ENCODE peak calls at places on chromosomes 7 and 10, in nine cellular contexts. I, D, H, G, X, K, B, Z and V are unnamed samples.

GRCh38 chr10:88794731-88795130 is 7.8 kb upstream of the LIPM start:
- DNase-seq in Z (no peak), I (no peak), B (no peak), D (no peak), G (no peak), X (no peak), H (no peak), K (no peak), V (no peak)

GRCh38 chr10:27744478-27745379 is 890 bp downstream of the MKX start:
- DNase-seq in G (no peak), Z (no peak), H (peak), D (no peak), K (no peak), I (peak), X (no peak), B (peak), V (peak)

GRCh38 chr7:130844811-130845580 is 111.0 kb upstream of the KLF14 start:
- DNase-seq in I (no peak), H (no peak), D (no peak), B (no peak), Z (no peak), K (no peak), X (no peak), G (no peak), V (peak)

GRCh38 chr10:129898701-129899563 is 65.1 kb downstream of the EBF3 start:
- DNase-seq in I (no peak), D (no peak), B (no peak), G (no peak), Z (no peak), H (no peak), K (no peak), X (no peak), V (no peak)

GRCh38 chr7:4073052-4073451 is 609.0 kb upstream of the FOXK1 start:
- DNase-seq in K (no peak), Z (peak), H (no peak), G (no peak), X (no peak), I (no peak), D (no peak), B (no peak), V (no peak)

GRCh38 chr10:11685787-11686218 is 56.4 kb upstream of the ECHDC3 start:
- DNase-seq in D (no peak), K (no peak), G (peak), H (peak), B (no peak), Z (no peak), I (no peak), X (peak), V (peak)

GRCh38 chr7:26862806-26863205 is 1.6 kb downstream of the SKAP2 start:
- DNase-seq in I (no peak), B (no peak), K (no peak), G (no peak), D (no peak), H (no peak), Z (no peak), X (no peak), V (no peak)

GRCh38 chr10:33657154-33657900 is 322.9 kb upstream of the NRP1 start:
- DNase-seq in K (no peak), Z (no peak), I (no peak), X (no peak), G (peak), H (no peak), D (no peak), B (no peak), V (peak)

GRCh38 chr7:74061840-74062539 is 21.6 kb upstream of the LIMK1 start:
- DNase-seq in G (peak), B (no peak), H (no peak), D (peak), Z (no peak), K (no peak), I (peak), X (peak), V (peak)

GRCh38 chr7:124762611-124763143 is 2.9 kb downstream of the GPR37 start:
- DNase-seq in X (no peak), Z (no peak), D (no peak), B (no peak), G (no peak), H (no peak), I (no peak), K (peak), V (no peak)

GRCh38 chr7:117020605-117021002 is 67.3 kb downstream of the ST7 start:
- DNase-seq in Z (no peak), X (no peak), G (no peak), I (no peak), B (peak), D (no peak), H (no peak), K (peak), V (no peak)

GRCh38 chr7:123961731-123962130 is 36.7 kb downstream of the SPAM1 start:
- DNase-seq in G (peak), H (no peak), D (no peak), I (peak), X (no peak), K (peak), B (no peak), Z (no peak), V (peak)

GRCh38 chr7:42253316-42253715 is 16.3 kb upstream of the GLI3 start:
- DNase-seq in X (no peak), G (no peak), Z (no peak), K (no peak), B (no peak), I (no peak), D (no peak), H (no peak), V (no peak)

GRCh38 chr7:44385384-44386138 is 60.2 kb upstream of the CAMK2B start:
- DNase-seq in I (no peak), K (no peak), H (no peak), D (no peak), G (peak), X (no peak), Z (peak), B (no peak), V (no peak)

GRCh38 chr7:148153611-148154010 is 437.0 kb upstream of the C7orf33 start:
- DNase-seq in K (peak), I (no peak), G (no peak), X (no peak), Z (no peak), D (no peak), H (no peak), B (no peak), V (no peak)

GRCh38 chr7:561631-562393 is 42.2 kb upstream of the PDGFA start:
- DNase-seq in B (no peak), D (no peak), I (no peak), X (no peak), Z (no peak), H (no peak), K (no peak), G (no peak), V (no peak)

GRCh38 chr10:47406870-47407648 is 23.0 kb upstream of the ZNF488 start:
- DNase-seq in B (no peak), X (no peak), D (peak), Z (peak), H (no peak), I (no peak), G (peak), K (no peak), V (peak)

GRCh38 chr10:104416-104815 is 30.8 kb upstream of the ZMYND11 start:
- DNase-seq in D (no peak), H (no peak), B (no peak), Z (no peak), G (no peak), K (no peak), I (no peak), X (no peak), V (no peak)

GRCh38 chr10:71693377-71693776 is 26.2 kb downstream of the C10orf105 start:
- DNase-seq in B (no peak), K (no peak), D (no peak), X (no peak), Z (no peak), I (no peak), H (no peak), G (no peak), V (peak)

GRCh38 chr7:98617051-98617959 is at the start of gene NPTX2:
- DNase-seq in Z (peak), I (peak), H (no peak), G (no peak), X (no peak), K (peak), D (no peak), B (peak), V (no peak)

GRCh38 chr10:79552143-79552542 is 8.1 kb downstream of the SFTPA2 start:
- DNase-seq in Z (no peak), K (no peak), D (no peak), I (no peak), H (no peak), B (no peak), G (no peak), X (no peak), V (no peak)

GRCh38 chr7:1679966-1680730 is 10.1 kb downstream of the ELFN1 start:
- DNase-seq in G (no peak), I (no peak), Z (peak), K (no peak), X (no peak), D (no peak), B (no peak), H (no peak), V (no peak)

GRCh38 chr7:73359746-73360375 is 31.9 kb downstream of the FKBP6 start:
- DNase-seq in D (no peak), I (no peak), H (no peak), X (no peak), B (no peak), K (no peak), Z (no peak), G (no peak), V (no peak)

GRCh38 chr7:104137511-104137910 is 70.3 kb downstream of the ORC5 start:
- DNase-seq in G (no peak), I (no peak), B (no peak), D (no peak), K (no peak), X (no peak), H (no peak), Z (no peak), V (no peak)

GRCh38 chr7:135562720-135563119 is 5.0 kb downstream of the NUP205 start:
- DNase-seq in B (peak), K (no peak), G (no peak), D (no peak), I (no peak), X (no peak), Z (peak), H (no peak), V (no peak)

GRCh38 chr10:92785118-92785517 is 63.2 kb upstream of the EXOC6 start:
- DNase-seq in B (no peak), Z (no peak), K (no peak), H (no peak), X (no peak), I (no peak), G (no peak), D (no peak), V (no peak)

GRCh38 chr10:95341716-95342130 is 50.9 kb upstream of the PDLIM1 start:
- DNase-seq in G (peak), I (no peak), X (no peak), K (no peak), D (no peak), H (no peak), Z (no peak), B (no peak), V (peak)

GRCh38 chr7:80791509-80791929 is 127.3 kb downstream of the SEMA3C start:
- DNase-seq in Z (no peak), I (no peak), K (no peak), D (no peak), B (no peak), H (no peak), X (no peak), G (no peak), V (no peak)

GRCh38 chr10:71807557-71808510 is 34.5 kb upstream of the VSIR start:
- DNase-seq in D (no peak), X (no peak), K (no peak), Z (no peak), I (no peak), G (no peak), B (no peak), H (no peak), V (no peak)

GRCh38 chr10:72223743-72224101 is 7.6 kb upstream of the ASCC1 start:
- DNase-seq in X (no peak), K (no peak), G (peak), I (no peak), D (no peak), H (peak), Z (no peak), B (no peak), V (no peak)